ENCODE peak calls at places on chromosomes 6 and 20, in ten cellular contexts. G is endothelial cell, X is mesothelial cell of epicardium, S is psoas muscle, R is fibroblast of lung, Y is T-helper 17 cell, B is IMR-90, W is left kidney, E is A549, M is HTR-8/SVneo. T is an unnamed sample.
A peak's percentile ranks its signal among the peaks of the same experiment; 100 is the strongest.

GRCh38 chr6:35411066-35411465 is 41.1 kb upstream of the FANCE start:
- DNase-seq in G (no peak), X (no peak), S (no peak), R (no peak), Y (no peak), B (no peak), W (no peak), E (no peak), M (no peak), T (no peak)

GRCh38 chr6:83062225-83062624 is 3.4 kb downstream of the UBE3D start:
- DNase-seq in G (no peak), X (no peak), S (no peak), R (peak; percentile 39), Y (no peak), B (peak; percentile 67), W (no peak), E (no peak), M (no peak), T (no peak)

GRCh38 chr20:1154734-1155133 is 30.0 kb downstream of the TMEM74B start:
- DNase-seq in G (no peak), X (no peak), S (no peak), R (no peak), Y (no peak), B (no peak), W (no peak), E (no peak), M (no peak), T (no peak)

GRCh38 chr20:19895761-19896160 is 121.4 kb upstream of the NAA20 start:
- DNase-seq in G (no peak), X (no peak), S (no peak), R (no peak), Y (no peak), B (no peak), W (no peak), E (no peak), M (no peak), T (no peak)

GRCh38 chr6:144886682-144887081 is 601.5 kb downstream of the UTRN start:
- DNase-seq in G (no peak), X (no peak), S (no peak), R (no peak), Y (no peak), B (no peak), W (no peak), E (no peak), M (no peak), T (no peak)

GRCh38 chr6:143159001-143159400 is 98.3 kb downstream of the AIG1 start:
- DNase-seq in G (no peak), X (no peak), S (no peak), R (no peak), Y (no peak), B (no peak), W (no peak), E (no peak), M (no peak), T (no peak)

GRCh38 chr6:39490120-39490519 is 167.6 kb upstream of the KCNK16 start:
- DNase-seq in G (no peak), X (no peak), S (no peak), R (no peak), Y (no peak), B (no peak), W (no peak), E (no peak), M (no peak), T (no peak)

GRCh38 chr6:106872044-106872443 is 102.5 kb downstream of the CD24 start:
- DNase-seq in G (no peak), X (no peak), S (no peak), R (peak; percentile 20), Y (no peak), B (no peak), W (peak; percentile 79), E (no peak), M (peak; percentile 48), T (no peak)

GRCh38 chr6:135182120-135182992 is 1.2 kb downstream of the MYB start:
- DNase-seq in G (peak; percentile 20), X (no peak), S (peak; percentile 56), R (peak; percentile 25), Y (peak; percentile 24), B (no peak), W (peak; percentile 63), E (peak; percentile 4), M (peak; percentile 8), T (no peak)

GRCh38 chr20:39264506-39265172 is 302.5 kb downstream of the DHX35 start:
- DNase-seq in G (peak; percentile 73), X (peak; percentile 28), S (peak; percentile 74), R (peak; percentile 61), Y (peak; percentile 16), B (peak; percentile 71), W (peak; percentile 81), E (peak; percentile 71), M (peak; percentile 78), T (no peak)

T was measured in stimulated activated CD4-positive, alpha-beta T cell treated with anti-CD3 and anti-CD28 coated beads, Interleukin-1b, Interleukin-23, amount 100 ng/mL, for 1 hour.